ENCODE peak calls at places on chromosomes 6 and 20, in seven cellular contexts. G is stomach, O is K562, T is spleen, W is breast epithelium, U is transverse colon, Q is endothelial cell of umbilical vein. M is an unnamed sample.

GRCh38 chr6:7185561-7185960 is 77.8 kb downstream of the RREB1 start:
- DNase-seq in G (no peak), W (no peak), O (no peak), U (no peak), T (no peak), Q (no peak), M (no peak)

GRCh38 chr6:121503633-121504032 is 68.2 kb downstream of the GJA1 start:
- DNase-seq in U (no peak), G (no peak), T (no peak), W (no peak), O (no peak), Q (peak; percentile 41), M (no peak)

GRCh38 chr6:147202516-147203310 is 1.5 kb upstream of the STXBP5 start:
- DNase-seq in O (peak; percentile 99), G (peak; percentile 83), Q (peak; percentile 95), W (peak; percentile 87), T (peak; percentile 91), U (peak; percentile 88), M (peak; percentile 91)

GRCh38 chr6:128403618-128404444 is 116.6 kb downstream of the PTPRK start:
- DNase-seq in T (no peak), G (no peak), Q (no peak), W (no peak), O (no peak), U (no peak), M (no peak)

GRCh38 chr20:35578469-35578868 is 36.6 kb downstream of the ERGIC3 start:
- DNase-seq in W (no peak), G (no peak), U (no peak), O (no peak), Q (no peak), T (no peak), M (no peak)

GRCh38 chr6:46735720-46736031 is 501 bp upstream of the PLA2G7 start:
- DNase-seq in W (no peak), Q (no peak), G (no peak), U (no peak), T (no peak), O (no peak), M (no peak)

GRCh38 chr6:44655368-44656342 is 268.1 kb downstream of the CDC5L start:
- DNase-seq in O (peak; percentile 72), U (peak; percentile 78), G (peak; percentile 64), Q (peak; percentile 52), W (peak; percentile 86), T (peak; percentile 90), M (peak; percentile 94)

GRCh38 chr6:73062837-73063236 is 162.5 kb downstream of the KHDC1L start:
- DNase-seq in W (no peak), T (no peak), O (no peak), U (no peak), Q (no peak), G (no peak), M (no peak)

GRCh38 chr6:18586133-18586532 is 199.0 kb downstream of the RNF144B start:
- DNase-seq in T (no peak), W (no peak), G (no peak), O (no peak), U (no peak), Q (no peak), M (no peak)

GRCh38 chr6:116011520-116011919 is 49.2 kb downstream of the FRK start:
- DNase-seq in Q (no peak), U (peak; percentile 43), W (peak; percentile 24), T (no peak), G (no peak), O (no peak), M (no peak)

GRCh38 chr6:111536888-111537287 is 53.9 kb upstream of the REV3L start:
- DNase-seq in G (no peak), T (no peak), U (no peak), Q (peak; percentile 75), O (peak; percentile 29), W (no peak), M (no peak)

GRCh38 chr6:136508701-136509387 is 41.4 kb downstream of the MAP7 start:
- DNase-seq in O (no peak), U (no peak), T (no peak), W (no peak), G (no peak), Q (no peak), M (no peak)

GRCh38 chr6:105346052-105346451 is 56.8 kb downstream of the PREP start:
- DNase-seq in Q (no peak), W (no peak), O (no peak), U (no peak), T (no peak), G (no peak), M (no peak)

GRCh38 chr6:47034919-47035318 is 7.2 kb downstream of the ADGRF1 start:
- DNase-seq in T (no peak), O (no peak), G (no peak), U (no peak), W (peak; percentile 59), Q (peak; percentile 85), M (no peak)

GRCh38 chr20:61520761-61521460 is 268.9 kb downstream of the CDH4 start:
- DNase-seq in U (no peak), G (no peak), T (peak; percentile 27), W (no peak), Q (no peak), O (peak; percentile 34), M (no peak)

GRCh38 chr6:109801794-109802193 is 110.7 kb downstream of the FIG4 start:
- DNase-seq in G (no peak), T (no peak), O (peak; percentile 5), Q (no peak), U (no peak), W (no peak), M (no peak)

GRCh38 chr6:111734068-111734825 is 128.6 kb upstream of the TRAF3IP2 start:
- DNase-seq in O (no peak), Q (peak; percentile 32), W (no peak), T (no peak), G (no peak), U (no peak), M (no peak)

GRCh38 chr6:32622545-32623401 is 14.4 kb upstream of the HLA-DQA1 start:
- DNase-seq in W (no peak), T (peak; percentile 81), Q (no peak), U (no peak), G (no peak), O (peak; percentile 4), M (no peak)

GRCh38 chr6:118618676-118619377 is 32.6 kb downstream of the CEP85L start:
- DNase-seq in Q (peak; percentile 54), O (peak; percentile 59), U (peak; percentile 68), W (no peak), G (peak; percentile 66), T (peak; percentile 80), M (no peak)

DNA sequence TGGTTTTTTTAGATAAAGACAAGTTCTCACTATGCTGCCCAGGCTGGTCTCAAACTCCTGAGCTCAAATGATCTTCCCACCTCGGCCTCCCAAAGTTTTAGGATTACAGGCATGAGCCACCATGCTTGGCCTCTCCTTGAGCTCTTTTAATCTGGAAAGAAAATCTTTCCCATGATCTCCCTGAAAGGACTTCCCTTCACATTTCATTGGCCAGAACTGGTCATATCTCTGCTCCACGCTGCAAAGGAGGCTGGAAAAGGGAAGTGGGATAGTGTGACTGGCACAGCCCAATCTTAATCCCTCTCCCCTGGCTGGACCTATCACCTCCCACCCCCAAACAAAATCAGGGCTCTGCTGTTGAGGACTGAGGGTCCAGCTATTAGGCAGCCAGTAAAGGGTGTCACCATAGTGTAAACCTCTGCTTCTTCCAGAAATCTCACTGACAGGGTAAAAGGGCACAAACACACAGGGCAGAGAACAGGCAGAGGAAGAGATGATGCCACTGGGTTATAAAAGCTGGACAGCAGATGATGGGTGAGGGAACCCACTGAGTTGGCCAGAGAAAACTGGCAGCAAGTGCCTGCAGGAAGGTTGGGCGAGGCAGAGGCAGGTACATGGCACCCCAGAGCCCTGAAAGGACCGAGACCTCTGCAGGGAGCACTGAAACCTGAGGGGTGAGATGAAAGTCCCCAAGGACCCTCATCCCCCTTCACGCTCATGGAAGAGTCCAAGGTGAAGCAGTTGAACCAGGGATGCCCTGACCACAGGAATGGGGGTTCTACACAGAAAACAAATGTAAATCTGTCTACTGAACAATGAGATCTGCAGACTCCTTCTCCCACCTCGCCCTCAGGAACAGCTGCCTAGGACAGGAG is 83.1 kb upstream of the PTPN1 start:
- DNase-seq in T (no peak), W (no peak), G (no peak), U (no peak), O (no peak), Q (no peak), M (no peak)
- H3K4me1 ChIP-seq in T (peaks cover 7% of the 10 kb centered on the region), W (peaks cover 9% of the 10 kb centered on the region), G (peaks cover 53% of the 10 kb centered on the region), U (peaks cover 24% of the 10 kb centered on the region), O (peaks cover 41% of the 10 kb centered on the region), Q (peaks cover 4% of the 10 kb centered on the region), M (peaks cover 66% of the 10 kb centered on the region)

GRCh38 chr6:94683409-94683808 is 893.9 kb upstream of the MANEA start:
- DNase-seq in T (no peak), G (no peak), O (no peak), U (no peak), W (no peak), Q (no peak), M (no peak)

DNA sequence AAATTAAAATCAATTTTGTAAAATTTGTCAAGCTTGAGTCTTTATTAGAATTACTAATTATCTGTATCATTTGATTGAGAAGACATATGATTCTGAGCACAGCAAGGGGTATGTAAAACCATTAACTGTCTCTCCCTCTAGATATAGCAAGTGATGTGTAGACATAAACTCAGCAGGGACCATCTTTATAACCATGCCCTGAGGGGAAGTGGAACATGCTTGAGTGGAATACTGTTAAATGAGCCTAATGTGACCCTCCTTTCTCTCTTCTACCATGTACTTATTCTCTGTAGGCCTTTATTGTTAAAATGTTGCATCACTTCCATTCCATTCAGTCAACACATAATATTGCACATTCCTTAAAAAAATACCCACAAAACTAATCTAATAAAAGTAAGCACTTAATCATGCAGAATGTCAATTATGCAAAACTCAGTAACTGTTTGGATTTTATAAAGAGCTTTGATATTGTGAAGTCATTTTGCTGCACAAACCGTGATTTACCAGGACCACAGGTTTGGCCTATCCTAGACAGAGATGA is 896.6 kb upstream of the MANEA start:
- DNase-seq in U (no peak), Q (no peak), G (no peak), T (no peak), O (no peak), W (no peak), M (no peak)
- TF ChIP-seq POLR2AphosphoS5 in U (no peak), Q (no peak), G (no peak), T (no peak), O (no peak), W (no peak), M (no peak)

GRCh38 chr20:1971893-1972586 is 21.8 kb downstream of the PDYN start:
- DNase-seq in T (no peak), W (no peak), Q (no peak), O (no peak), G (no peak), U (no peak), M (no peak)
- H3K4me1 ChIP-seq in T (no peaks in the 10 kb centered on the region), W (no peaks in the 10 kb centered on the region), Q (no peaks in the 10 kb centered on the region), O (no peaks in the 10 kb centered on the region), G (no peaks in the 10 kb centered on the region), U (no peaks in the 10 kb centered on the region), M (no peaks in the 10 kb centered on the region)

GRCh38 chr6:138498575-138499302 is 555 bp downstream of the NHSL1 start:
- DNase-seq in G (no peak), U (no peak), O (no peak), W (no peak), T (no peak), Q (no peak), M (no peak)

GRCh38 chr6:138500867-138501446 is 1.7 kb upstream of the NHSL1 start:
- DNase-seq in T (no peak), G (no peak), Q (no peak), O (no peak), U (no peak), W (no peak), M (no peak)

GRCh38 chr6:138502546-138502945 is 3.3 kb upstream of the NHSL1 start:
- DNase-seq in T (no peak), O (no peak), G (no peak), U (no peak), W (no peak), Q (no peak), M (no peak)

GRCh38 chr6:138500045-138500665 is 861 bp upstream of the NHSL1 start:
- DNase-seq in U (no peak), G (no peak), T (no peak), Q (no peak), W (no peak), O (no peak), M (no peak)

GRCh38 chr6:138499303-138499991 is at the start of gene NHSL1:
- DNase-seq in O (no peak), T (no peak), U (peak; percentile 59), Q (no peak), G (no peak), W (no peak), M (no peak)
- TF ChIP-seq POLR2AphosphoS5 in O (no peak), T (no peak), U (peak; percentile 85), Q (no peak), G (no peak), W (no peak), M (no peak)

M was measured in suprapubic skin.